ENCODE peak calls at places on chromosomes 4 and X, in eight cellular contexts. One of them, this sample, is unnamed.

GRCh38 chr4:8403173-8403753 is 37.3 kb downstream of the ACOX3 start:
- ATAC-seq in IMR-90: peak; percentile 96
- ATAC-seq in right lobe of liver: peak; percentile 99
- ATAC-seq in natural killer cell: peak; percentile 62
- ATAC-seq in left cardiac atrium: peak; percentile 82
- ATAC-seq in left colon: peak; percentile 69
- ATAC-seq in HCT116: peak; percentile 93
- ATAC-seq in memory B cell: peak; percentile 53
- ATAC-seq in this sample: peak; percentile 79

GRCh38 chrX:110059410-110059809 is 56.5 kb downstream of the TMEM164 start:
- ATAC-seq in left cardiac atrium: no peak
- ATAC-seq in left colon: no peak
- ATAC-seq in IMR-90: no peak
- ATAC-seq in right lobe of liver: no peak
- ATAC-seq in natural killer cell: no peak
- ATAC-seq in memory B cell: no peak
- ATAC-seq in HCT116: no peak
- ATAC-seq in this sample: no peak

GRCh38 chr4:10460313-10461047 is 3.3 kb upstream of the ZNF518B start:
- ATAC-seq in HCT116: no peak
- ATAC-seq in IMR-90: no peak
- ATAC-seq in right lobe of liver: no peak
- ATAC-seq in left cardiac atrium: no peak
- ATAC-seq in memory B cell: no peak
- ATAC-seq in left colon: no peak
- ATAC-seq in natural killer cell: no peak
- ATAC-seq in this sample: no peak

GRCh38 chrX:84709987-84710386 is 207.7 kb upstream of the HDX start:
- ATAC-seq in left colon: no peak
- ATAC-seq in natural killer cell: no peak
- ATAC-seq in memory B cell: no peak
- ATAC-seq in left cardiac atrium: no peak
- ATAC-seq in IMR-90: no peak
- ATAC-seq in right lobe of liver: no peak
- ATAC-seq in HCT116: no peak
- ATAC-seq in this sample: no peak

GRCh38 chr4:91108751-91109150 is 981.6 kb downstream of the CCSER1 start:
- ATAC-seq in left colon: no peak
- ATAC-seq in IMR-90: no peak
- ATAC-seq in left cardiac atrium: no peak
- ATAC-seq in memory B cell: no peak
- ATAC-seq in HCT116: no peak
- ATAC-seq in right lobe of liver: no peak
- ATAC-seq in natural killer cell: no peak
- ATAC-seq in this sample: no peak

GRCh38 chrX:153733651-153734240 is 9.1 kb downstream of the ABCD1 start:
- ATAC-seq in natural killer cell: no peak
- ATAC-seq in left colon: no peak
- ATAC-seq in right lobe of liver: no peak
- ATAC-seq in HCT116: no peak
- ATAC-seq in IMR-90: no peak
- ATAC-seq in left cardiac atrium: no peak
- ATAC-seq in memory B cell: no peak
- ATAC-seq in this sample: no peak

GRCh38 chrX:13005671-13006473 is 31.0 kb downstream of the TMSB4X start:
- ATAC-seq in natural killer cell: no peak
- ATAC-seq in right lobe of liver: peak; percentile 33
- ATAC-seq in IMR-90: peak; percentile 9
- ATAC-seq in memory B cell: peak; percentile 70
- ATAC-seq in left colon: no peak
- ATAC-seq in HCT116: no peak
- ATAC-seq in left cardiac atrium: no peak
- ATAC-seq in this sample: no peak

GRCh38 chr4:183808102-183808466 is 97.0 kb upstream of the STOX2 start:
- ATAC-seq in HCT116: no peak
- ATAC-seq in right lobe of liver: peak; percentile 64
- ATAC-seq in memory B cell: no peak
- ATAC-seq in left cardiac atrium: peak; percentile 58
- ATAC-seq in left colon: no peak
- ATAC-seq in IMR-90: no peak
- ATAC-seq in natural killer cell: no peak
- ATAC-seq in this sample: no peak

GRCh38 chr4:53994382-53994781 is 70.0 kb downstream of the CHIC2 start:
- ATAC-seq in left colon: no peak
- ATAC-seq in memory B cell: no peak
- ATAC-seq in right lobe of liver: peak; percentile 62
- ATAC-seq in HCT116: no peak
- ATAC-seq in IMR-90: no peak
- ATAC-seq in natural killer cell: no peak
- ATAC-seq in left cardiac atrium: no peak
- ATAC-seq in this sample: no peak

GRCh38 chr4:2354127-2354526 is 64.3 kb downstream of the ZFYVE28 start:
- ATAC-seq in left colon: no peak
- ATAC-seq in natural killer cell: no peak
- ATAC-seq in left cardiac atrium: no peak
- ATAC-seq in right lobe of liver: no peak
- ATAC-seq in memory B cell: peak; percentile 57
- ATAC-seq in HCT116: peak; percentile 62
- ATAC-seq in IMR-90: peak; percentile 57
- ATAC-seq in this sample: no peak

GRCh38 chr4:106096454-106096853 is 201.2 kb downstream of the NPNT start:
- ATAC-seq in memory B cell: no peak
- ATAC-seq in left colon: no peak
- ATAC-seq in IMR-90: no peak
- ATAC-seq in HCT116: no peak
- ATAC-seq in natural killer cell: no peak
- ATAC-seq in left cardiac atrium: no peak
- ATAC-seq in right lobe of liver: no peak
- ATAC-seq in this sample: no peak

GRCh38 chr4:119329837-119330620 is 8.1 kb upstream of the FABP2 start:
- ATAC-seq in natural killer cell: no peak
- ATAC-seq in right lobe of liver: no peak
- ATAC-seq in memory B cell: no peak
- ATAC-seq in left cardiac atrium: peak; percentile 82
- ATAC-seq in left colon: peak; percentile 64
- ATAC-seq in IMR-90: no peak
- ATAC-seq in HCT116: no peak
- ATAC-seq in this sample: no peak